ENCODE peak calls at places on chromosomes 2 and 18, in four cellular contexts. X, W, P and G are unnamed samples.

GRCh38 chr2:15159206-15159605 is 401.9 kb downstream of the NBAS start:
- DNase-seq in X (no peak), W (no peak), P (no peak), G (no peak)

GRCh38 chr2:182359027-182360011 is 67.5 kb downstream of the PDE1A start:
- DNase-seq in X (no peak), W (no peak), P (no peak), G (no peak)

GRCh38 chr2:192119536-192119935 is 75.2 kb downstream of the TMEFF2 start:
- DNase-seq in X (no peak), W (no peak), P (no peak), G (no peak)

GRCh38 chr2:71897836-71898235 is 249.8 kb downstream of the CYP26B1 start:
- DNase-seq in X (no peak), W (no peak), P (no peak), G (no peak)

GRCh38 chr2:137155351-137156104 is 390.2 kb downstream of the THSD7B start:
- DNase-seq in X (no peak), W (no peak), P (no peak), G (no peak)

GRCh38 chr2:47493317-47493716 is 90.4 kb downstream of the MSH2 start:
- DNase-seq in X (no peak), W (no peak), P (no peak), G (no peak)

GRCh38 chr2:102826904-102827303 is 65.1 kb downstream of the TMEM182 start:
- DNase-seq in X (no peak), W (no peak), P (no peak), G (no peak)

GRCh38 chr2:158600155-158600802 is 143.5 kb downstream of the PKP4 start:
- DNase-seq in X (peak; percentile 33), W (no peak), P (no peak), G (peak; percentile 53)

GRCh38 chr18:41347057-41347456 is 608.0 kb upstream of the PIK3C3 start:
- DNase-seq in X (no peak), W (no peak), P (no peak), G (no peak)

GRCh38 chr2:41896186-41896846 is 151.5 kb upstream of the PKDCC start:
- DNase-seq in X (no peak), W (no peak), P (no peak), G (no peak)

GRCh38 chr2:72916743-72917137 is 579 bp upstream of the EMX1 start:
- DNase-seq in X (no peak), W (no peak), P (no peak), G (no peak)

GRCh38 chr18:3055201-3055600 is 42.3 kb upstream of the LPIN2 start:
- DNase-seq in X (no peak), W (no peak), P (no peak), G (no peak)

GRCh38 chr18:76558881-76559667 is 64.0 kb upstream of the ZNF516 start:
- DNase-seq in X (no peak), W (no peak), P (no peak), G (no peak)

GRCh38 chr2:134410831-134411231 is 157.0 kb downstream of the MGAT5 start:
- DNase-seq in X (no peak), W (no peak), P (no peak), G (peak; percentile 49)

GRCh38 chr2:1591978-1592907 is 152.1 kb downstream of the PXDN start:
- DNase-seq in X (peak; percentile 88), W (peak; percentile 5), P (no peak), G (no peak)

GRCh38 chr2:27003857-27004256 is 28.9 kb upstream of the TMEM214 start:
- DNase-seq in X (no peak), W (no peak), P (no peak), G (peak; percentile 41)

GRCh38 chr2:233399306-233400225 is 45.3 kb downstream of the DGKD start:
- DNase-seq in X (peak; percentile 4), W (no peak), P (no peak), G (no peak)

GRCh38 chr2:30664761-30665358 is 142.4 kb downstream of the CAPN13 start:
- DNase-seq in X (no peak), W (no peak), P (no peak), G (peak; percentile 18)